ENCODE peak calls at places on chromosomes 2 and 18, in nine cellular contexts. A is ACHN; J is NCI-H774; T is stimulated activated CD4-positive, alpha-beta T cell treated with anti-CD3 and anti-CD28 coated beads, Interleukin-4, amount 100 ng/mL, for 24 hours; F is germinal center; P is 8988T; H is hypothalamus; V is T follicular helper cell; I is epithelial cell of prostate. G is an unnamed sample.

GRCh38 chr2:191620144-191620543 is 57.8 kb upstream of the NABP1 start:
- DNase-seq in T (no peak), H (no peak), I (no peak), A (no peak), F (no peak), P (no peak), J (no peak), V (no peak), G (no peak)

GRCh38 chr2:230934291-230935131 is 9.5 kb upstream of the GPR55 start:
- DNase-seq in H (no peak), P (no peak), J (no peak), F (no peak), I (no peak), T (no peak), V (no peak), A (no peak), G (no peak)

GRCh38 chr2:124898827-124899226 is 873.7 kb downstream of the CNTNAP5 start:
- DNase-seq in P (no peak), V (no peak), J (no peak), H (no peak), I (no peak), F (no peak), T (no peak), A (no peak), G (no peak)

GRCh38 chr18:13427354-13427753 is 208.8 kb downstream of the LDLRAD4 start:
- DNase-seq in A (no peak), T (no peak), I (no peak), V (no peak), H (no peak), P (no peak), J (no peak), F (no peak), G (no peak)

GRCh38 chr18:60684843-60685513 is 312.4 kb upstream of the MC4R start:
- DNase-seq in V (no peak), A (peak; percentile 14), H (no peak), F (no peak), I (no peak), T (no peak), P (no peak), J (peak; percentile 11), G (peak; percentile 4)

GRCh38 chr2:66938471-66938967 is 458.6 kb upstream of the ETAA1 start:
- DNase-seq in A (no peak), J (no peak), H (no peak), P (no peak), T (no peak), F (no peak), I (no peak), V (no peak), G (no peak)

GRCh38 chr2:231218356-231218755 is 19.9 kb downstream of the ARMC9 start:
- DNase-seq in F (no peak), T (no peak), P (no peak), A (no peak), I (no peak), V (no peak), J (no peak), H (no peak), G (no peak)

GRCh38 chr18:37564796-37565137 is 831 bp downstream of the CELF4 start:
- DNase-seq in P (no peak), T (no peak), V (no peak), F (no peak), J (no peak), A (peak; percentile 66), I (no peak), H (peak; percentile 37), G (no peak)

GRCh38 chr2:210577263-210578071 is 21.1 kb downstream of the CPS1 start:
- DNase-seq in J (peak; percentile 36), H (no peak), T (no peak), I (no peak), F (peak; percentile 28), V (no peak), P (no peak), A (peak; percentile 65), G (peak; percentile 10)

GRCh38 chr2:132701810-132702209 is 31.8 kb upstream of the LYPD1 start:
- DNase-seq in I (no peak), A (no peak), V (no peak), J (no peak), F (no peak), P (no peak), T (no peak), H (no peak), G (no peak)